ENCODE peak calls at places on chromosome 17, in eight cellular contexts. S is GM13976; T is foreskin fibroblast; D is activated CD4-positive, alpha-beta T cell treated with anti-CD3 and anti-CD28 coated beads, Interleukin-2, amount 50 U/mL, for 1 hour; K is activated T-helper 1 cell treated with anti-CD3 and anti-CD28 coated beads, Interleukin-2, amount 50 U/mL, for 16 hours; G is omental fat pad; A is activated CD8-positive, alpha-beta memory T cell treated with anti-CD3 and anti-CD28 coated beads for 4 hours; N is ELR. X is an unnamed sample.

GRCh38 chr17:58176200-58176599 is 9.4 kb downstream of the OR4D2 start:
- DNase-seq in S (no peak), T (no peak), D (no peak), K (no peak), G (no peak), A (no peak), N (peak; percentile 17), X (no peak)

GRCh38 chr17:76446449-76447231 is 6.3 kb downstream of the UBE2O start:
- DNase-seq in S (no peak), T (peak; percentile 69), D (no peak), K (no peak), G (no peak), A (no peak), N (peak; percentile 97), X (no peak)

GRCh38 chr17:33082529-33083148 is 91.0 kb downstream of the SPACA3 start:
- DNase-seq in S (no peak), T (no peak), D (no peak), K (no peak), G (no peak), A (no peak), N (no peak), X (no peak)

GRCh38 chr17:57989011-57989345 is 924 bp upstream of the VEZF1 start:
- DNase-seq in S (no peak), T (peak; percentile 62), D (no peak), K (no peak), G (no peak), A (no peak), N (peak; percentile 54), X (no peak)

GRCh38 chr17:62794666-62794971 is 13.5 kb downstream of the MARCHF10 start:
- DNase-seq in S (no peak), T (no peak), D (no peak), K (no peak), G (no peak), A (no peak), N (no peak), X (no peak)

GRCh38 chr17:10730956-10731879 is 1.4 kb upstream of the TMEM220 start:
- DNase-seq in S (no peak), T (no peak), D (no peak), K (no peak), G (no peak), A (no peak), N (no peak), X (no peak)

GRCh38 chr17:78172284-78173024 is 4.1 kb downstream of the SYNGR2 start:
- DNase-seq in S (no peak), T (no peak), D (no peak), K (no peak), G (no peak), A (no peak), N (peak; percentile 34), X (no peak)

GRCh38 chr17:74601944-74602572 is 10.0 kb upstream of the CD300LD start:
- DNase-seq in S (peak; percentile 69), T (peak; percentile 7), D (peak; percentile 7), K (no peak), G (no peak), A (no peak), N (peak; percentile 62), X (no peak)

GRCh38 chr17:46777943-46778915 is 40.3 kb downstream of the WNT3 start:
- DNase-seq in S (no peak), T (no peak), D (no peak), K (no peak), G (no peak), A (no peak), N (peak; percentile 35), X (no peak)

GRCh38 chr17:48184721-48185120 is 77.2 kb downstream of the SNX11 start:
- DNase-seq in S (no peak), T (no peak), D (no peak), K (no peak), G (no peak), A (no peak), N (no peak), X (no peak)

GRCh38 chr17:50312311-50312710 is 33.6 kb upstream of the XYLT2 start:
- DNase-seq in S (no peak), T (no peak), D (no peak), K (no peak), G (no peak), A (no peak), N (no peak), X (no peak)

GRCh38 chr17:51435171-51435552 is 174.8 kb downstream of the UTP18 start:
- DNase-seq in S (no peak), T (no peak), D (no peak), K (no peak), G (no peak), A (no peak), N (no peak), X (no peak)

GRCh38 chr17:82502207-82502606 is 17.3 kb upstream of the FOXK2 start:
- DNase-seq in S (no peak), T (peak; percentile 45), D (no peak), K (no peak), G (no peak), A (no peak), N (no peak), X (no peak)

GRCh38 chr17:74454197-74455024 is 12.0 kb upstream of the CD300A start:
- DNase-seq in S (peak; percentile 59), T (peak; percentile 63), D (no peak), K (no peak), G (peak; percentile 62), A (no peak), N (peak; percentile 40), X (peak; percentile 31)

GRCh38 chr17:40107266-40107980 is 7.0 kb upstream of the NR1D1 start:
- DNase-seq in S (no peak), T (no peak), D (no peak), K (no peak), G (no peak), A (no peak), N (no peak), X (no peak)

GRCh38 chr17:64466019-64466735 is 17.3 kb downstream of the MILR1 start:
- DNase-seq in S (no peak), T (no peak), D (no peak), K (no peak), G (no peak), A (no peak), N (no peak), X (no peak)

GRCh38 chr17:42111901-42112551 is 488 bp downstream of the DHX58 start:
- DNase-seq in S (peak; percentile 41), T (peak; percentile 45), D (no peak), K (no peak), G (no peak), A (no peak), N (peak; percentile 75), X (no peak)

GRCh38 chr17:38914741-38915638 is 10.4 kb upstream of the LASP1NB start:
- DNase-seq in S (no peak), T (no peak), D (no peak), K (no peak), G (no peak), A (no peak), N (no peak), X (no peak)

GRCh38 chr17:66076546-66077190 is 115.3 kb downstream of the CEP112 start:
- DNase-seq in S (no peak), T (no peak), D (no peak), K (no peak), G (no peak), A (no peak), N (peak; percentile 48), X (no peak)

GRCh38 chr17:70674061-70674460 is 504.7 kb downstream of the KCNJ2 start:
- DNase-seq in S (no peak), T (no peak), D (no peak), K (no peak), G (no peak), A (no peak), N (no peak), X (no peak)

GRCh38 chr17:45293413-45294211 is 23.2 kb downstream of the MAP3K14 start:
- DNase-seq in S (peak; percentile 37), T (peak; percentile 99), D (no peak), K (no peak), G (peak; percentile 52), A (no peak), N (peak; percentile 99), X (no peak)

GRCh38 chr17:8859029-8859803 is 8.3 kb downstream of the PIK3R6 start:
- DNase-seq in S (no peak), T (peak; percentile 12), D (no peak), K (no peak), G (no peak), A (no peak), N (peak; percentile 78), X (no peak)

GRCh38 chr17:2996208-2996855 is 67.1 kb downstream of the OR1D5 start:
- DNase-seq in S (no peak), T (peak; percentile 16), D (no peak), K (no peak), G (no peak), A (no peak), N (no peak), X (no peak)

GRCh38 chr17:76872221-76872873 is 4.1 kb downstream of the MGAT5B start:
- DNase-seq in S (no peak), T (peak; percentile 90), D (no peak), K (no peak), G (no peak), A (no peak), N (peak; percentile 100), X (no peak)